ENCODE peak calls at places on chromosomes 2 and 18, in eight cellular contexts. Q, S, G, R, W, V, U and B are unnamed samples.

GRCh38 chr2:47065771-47066380 is 89.2 kb downstream of the STPG4 start:
- DNase-seq in Q (no peak), R (no peak), U (no peak), S (peak), V (peak), G (peak), W (no peak), B (no peak)

GRCh38 chr2:60806988-60807681 is 51.1 kb downstream of the PAPOLG start:
- DNase-seq in U (no peak), R (no peak), S (peak), W (no peak), V (no peak), G (peak), Q (no peak), B (no peak)

GRCh38 chr2:23524261-23524706 is 139.3 kb downstream of the KLHL29 start:
- DNase-seq in W (no peak), V (no peak), U (no peak), G (no peak), R (peak), Q (no peak), S (peak), B (no peak)

GRCh38 chr2:230160112-230160660 is 59.6 kb downstream of the SP110 start:
- DNase-seq in V (peak), G (peak), S (peak), U (peak), W (no peak), R (no peak), Q (no peak), B (peak)

GRCh38 chr2:217231212-217231611 is 371.3 kb upstream of the TNP1 start:
- DNase-seq in R (no peak), U (no peak), G (no peak), Q (no peak), W (no peak), V (no peak), S (no peak), B (no peak)

GRCh38 chr2:201532686-201533304 is 81.3 kb downstream of the STRADB start:
- DNase-seq in G (peak), S (peak), R (no peak), U (no peak), Q (no peak), V (no peak), W (no peak), B (no peak)

GRCh38 chr18:22591231-22591630 is 173.5 kb upstream of the CTAGE1 start:
- DNase-seq in R (no peak), G (peak), S (peak), Q (no peak), V (no peak), U (no peak), W (no peak), B (no peak)

GRCh38 chr2:165058471-165059265 is 103.3 kb upstream of the SLC38A11 start:
- DNase-seq in S (no peak), V (no peak), G (no peak), W (no peak), U (no peak), Q (no peak), R (no peak), B (no peak)

GRCh38 chr2:162258169-162258568 is 14.9 kb upstream of the FAP start:
- DNase-seq in U (no peak), S (no peak), R (no peak), Q (no peak), V (no peak), G (no peak), W (no peak), B (peak)

GRCh38 chr2:217944923-217945322 is 57.9 kb downstream of the TNS1 start:
- DNase-seq in R (no peak), S (no peak), G (no peak), U (no peak), W (peak), V (no peak), Q (no peak), B (no peak)

GRCh38 chr2:53508667-53509066 is 258.9 kb upstream of the CHAC2 start:
- DNase-seq in V (no peak), U (no peak), G (no peak), W (no peak), R (no peak), S (no peak), Q (no peak), B (peak)

GRCh38 chr2:73418343-73418742 is 32.7 kb downstream of the ALMS1 start:
- DNase-seq in S (peak), W (peak), U (no peak), G (peak), V (peak), R (peak), Q (peak), B (no peak)

GRCh38 chr2:27019459-27020336 is 13.1 kb upstream of the TMEM214 start:
- DNase-seq in R (no peak), V (no peak), Q (no peak), W (no peak), G (no peak), S (no peak), U (no peak), B (no peak)

GRCh38 chr2:132977812-132978529 is 308.0 kb upstream of the LYPD1 start:
- DNase-seq in U (no peak), Q (no peak), S (peak), V (no peak), G (no peak), R (no peak), W (no peak), B (no peak)

GRCh38 chr18:74493689-74494088 is 2.5 kb upstream of the CNDP2 start:
- DNase-seq in V (peak), Q (no peak), G (no peak), R (no peak), U (peak), W (no peak), S (peak), B (peak)

GRCh38 chr2:107374261-107374660 is 452.4 kb upstream of the RGPD4 start:
- DNase-seq in R (no peak), Q (no peak), V (no peak), G (no peak), U (no peak), W (no peak), S (peak), B (no peak)

GRCh38 chr2:219526320-219527075 is 12.2 kb downstream of the ASIC4 start:
- DNase-seq in W (no peak), U (no peak), G (no peak), S (no peak), V (no peak), R (no peak), Q (no peak), B (peak)

GRCh38 chr2:851078-851477 is 99.6 kb upstream of the SNTG2 start:
- DNase-seq in V (no peak), W (no peak), U (no peak), G (no peak), S (no peak), Q (no peak), R (no peak), B (no peak)

GRCh38 chr2:238978507-238978906 is 130.6 kb downstream of the TWIST2 start:
- DNase-seq in V (no peak), W (no peak), S (no peak), Q (no peak), R (no peak), G (no peak), U (no peak), B (no peak)

GRCh38 chr18:79496978-79497637 is 101.4 kb downstream of the NFATC1 start:
- DNase-seq in W (peak), U (peak), V (peak), G (peak), S (peak), Q (no peak), R (no peak), B (no peak)

GRCh38 chr2:240685771-240686371 is 3.2 kb upstream of the AQP12B start:
- DNase-seq in V (no peak), Q (no peak), G (no peak), S (no peak), R (no peak), U (no peak), W (no peak), B (peak)

GRCh38 chr2:185393091-185393490 is 345.5 kb upstream of the FSIP2 start:
- DNase-seq in W (no peak), Q (no peak), U (no peak), S (no peak), V (no peak), R (no peak), G (no peak), B (no peak)

GRCh38 chr2:26064846-26065245 is 31.0 kb downstream of the RAB10 start:
- DNase-seq in R (no peak), Q (no peak), U (no peak), W (no peak), G (no peak), S (no peak), V (no peak), B (peak)